ENCODE peak calls at places on chromosome 12, in eight cellular contexts. P is GM23338; J is ascending aorta; X is SK-N-SH; L is CD8-positive, alpha-beta memory T cell; Q is NT2/D1; Y is OCI-LY7; R is left lung. B is an unnamed sample.

GRCh38 chr12:57581802-57582201 is 9.2 kb upstream of the PIP4K2C start:
- DNase-seq in P (no peak), J (no peak), X (no peak), L (no peak), Q (no peak), Y (no peak), R (no peak), B (no peak)

GRCh38 chr12:80937391-80938238 is at the start of gene LIN7A:
- DNase-seq in P (peak; percentile 68), J (no peak), X (peak; percentile 33), L (no peak), Q (peak; percentile 23), Y (no peak), R (peak; percentile 48), B (no peak)

GRCh38 chr12:43968736-43969135 is 132.9 kb downstream of the TMEM117 start:
- DNase-seq in P (no peak), J (no peak), X (no peak), L (no peak), Q (no peak), Y (no peak), R (no peak), B (no peak)

GRCh38 chr12:103800252-103800771 is 40.7 kb downstream of the NT5DC3 start:
- DNase-seq in P (no peak), J (no peak), X (peak; percentile 24), L (no peak), Q (no peak), Y (no peak), R (peak; percentile 45), B (no peak)

GRCh38 chr12:102948941-102949352 is 8.5 kb upstream of the ASCL1 start:
- DNase-seq in P (peak; percentile 79), J (no peak), X (peak; percentile 61), L (peak; percentile 46), Q (no peak), Y (peak; percentile 40), R (no peak), B (peak; percentile 14)

GRCh38 chr12:74903522-74903921 is 306.1 kb downstream of the KCNC2 start:
- DNase-seq in P (peak; percentile 77), J (no peak), X (no peak), L (no peak), Q (peak; percentile 22), Y (peak; percentile 8), R (no peak), B (no peak)

GRCh38 chr12:56657416-56658379 is 11.9 kb upstream of the ATP5F1B start:
- DNase-seq in P (no peak), J (no peak), X (no peak), L (no peak), Q (no peak), Y (no peak), R (no peak), B (peak; percentile 28)

GRCh38 chr12:52891044-52891443 is 13.8 kb downstream of the KRT8 start:
- DNase-seq in P (no peak), J (no peak), X (no peak), L (no peak), Q (no peak), Y (no peak), R (no peak), B (no peak)

GRCh38 chr12:62581288-62582064 is 114.8 kb downstream of the MON2 start:
- DNase-seq in P (peak; percentile 71), J (no peak), X (peak; percentile 39), L (no peak), Q (peak; percentile 20), Y (peak; percentile 52), R (no peak), B (no peak)

GRCh38 chr12:112977641-112978040 is 678 bp upstream of the OAS2 start:
- DNase-seq in P (no peak), J (no peak), X (no peak), L (no peak), Q (no peak), Y (no peak), R (no peak), B (no peak)

GRCh38 chr12:1117970-1118563 is 127.0 kb downstream of the ERC1 start:
- DNase-seq in P (peak; percentile 79), J (no peak), X (peak; percentile 45), L (peak; percentile 54), Q (peak; percentile 92), Y (peak; percentile 81), R (peak; percentile 50), B (peak; percentile 71)

GRCh38 chr12:98896938-98897337 is 251.8 kb downstream of the APAF1 start:
- DNase-seq in P (peak; percentile 61), J (no peak), X (no peak), L (no peak), Q (no peak), Y (no peak), R (no peak), B (no peak)

GRCh38 chr12:40016960-40017359 is 88.9 kb downstream of the SLC2A13 start:
- DNase-seq in P (no peak), J (no peak), X (no peak), L (no peak), Q (no peak), Y (no peak), R (no peak), B (no peak)

GRCh38 chr12:53380797-53381738 is 1.1 kb downstream of the SP1 start:
- DNase-seq in P (peak; percentile 45), J (no peak), X (no peak), L (no peak), Q (no peak), Y (no peak), R (peak; percentile 40), B (no peak)

GRCh38 chr12:57454566-57455373 is at the start of gene INHBE:
- DNase-seq in P (peak; percentile 97), J (no peak), X (no peak), L (no peak), Q (no peak), Y (peak; percentile 58), R (no peak), B (no peak)

GRCh38 chr12:122501489-122501989 is 807 bp upstream of the ZCCHC8 start:
- DNase-seq in P (no peak), J (no peak), X (no peak), L (no peak), Q (no peak), Y (no peak), R (no peak), B (no peak)
- H3K4me3 ChIP-seq in P (peak overlapping the region; percentile 78), J (peak overlapping the region; percentile 78), X (peak overlapping the region; percentile 88), L (peak overlapping the region; percentile 97), Q (peak overlapping the region; percentile 81), Y (peak overlapping the region; percentile 81), R (no peak overlapping the region), B (peak overlapping the region; percentile 82)

DNA sequence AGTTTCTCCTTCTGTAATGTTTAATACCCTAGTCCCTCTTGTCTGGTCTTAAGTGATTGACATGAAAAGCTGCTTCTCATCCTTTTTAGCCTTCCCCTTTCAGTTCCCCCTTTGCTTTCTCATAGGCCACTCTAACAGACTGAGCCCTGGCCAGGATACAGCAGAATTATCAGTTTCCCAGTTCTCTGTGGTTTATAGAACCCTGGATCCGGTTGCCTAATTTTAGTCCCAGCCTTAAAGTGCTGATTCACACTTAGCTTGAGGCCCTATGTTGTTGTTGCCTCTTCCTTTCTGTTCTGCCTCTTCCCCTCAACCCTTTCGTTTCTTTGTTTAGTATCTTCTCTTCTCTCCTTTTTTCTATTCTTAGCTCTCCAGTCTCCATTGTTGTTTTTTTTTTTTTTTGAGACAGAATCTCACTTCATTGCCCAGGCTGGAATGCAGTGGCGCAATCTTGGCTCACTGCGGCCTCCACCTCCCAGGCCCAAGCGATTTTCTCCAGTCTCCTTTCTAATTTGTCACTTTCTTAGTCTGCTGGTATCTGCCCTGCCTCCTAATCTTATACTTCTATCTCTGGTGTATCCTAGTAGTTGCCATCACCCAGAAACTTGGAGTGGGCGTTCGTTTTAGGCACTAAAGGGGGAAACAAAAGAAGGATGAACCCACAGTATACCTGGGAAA is 2.9 kb upstream of the BIN2 start:
- DNase-seq in P (no peak), J (no peak), X (no peak), L (no peak), Q (no peak), Y (peak; percentile 76), R (no peak), B (no peak)
- H3K4me1 ChIP-seq in P (no peaks in the 10 kb centered on the region), J (no peaks in the 10 kb centered on the region), X (no peaks in the 10 kb centered on the region), L (peaks cover 55% of the 10 kb centered on the region), Q (peaks cover 11% of the 10 kb centered on the region), Y (peaks cover 53% of the 10 kb centered on the region), R (peaks cover 16% of the 10 kb centered on the region), B (peaks cover 84% of the 10 kb centered on the region)

DNA sequence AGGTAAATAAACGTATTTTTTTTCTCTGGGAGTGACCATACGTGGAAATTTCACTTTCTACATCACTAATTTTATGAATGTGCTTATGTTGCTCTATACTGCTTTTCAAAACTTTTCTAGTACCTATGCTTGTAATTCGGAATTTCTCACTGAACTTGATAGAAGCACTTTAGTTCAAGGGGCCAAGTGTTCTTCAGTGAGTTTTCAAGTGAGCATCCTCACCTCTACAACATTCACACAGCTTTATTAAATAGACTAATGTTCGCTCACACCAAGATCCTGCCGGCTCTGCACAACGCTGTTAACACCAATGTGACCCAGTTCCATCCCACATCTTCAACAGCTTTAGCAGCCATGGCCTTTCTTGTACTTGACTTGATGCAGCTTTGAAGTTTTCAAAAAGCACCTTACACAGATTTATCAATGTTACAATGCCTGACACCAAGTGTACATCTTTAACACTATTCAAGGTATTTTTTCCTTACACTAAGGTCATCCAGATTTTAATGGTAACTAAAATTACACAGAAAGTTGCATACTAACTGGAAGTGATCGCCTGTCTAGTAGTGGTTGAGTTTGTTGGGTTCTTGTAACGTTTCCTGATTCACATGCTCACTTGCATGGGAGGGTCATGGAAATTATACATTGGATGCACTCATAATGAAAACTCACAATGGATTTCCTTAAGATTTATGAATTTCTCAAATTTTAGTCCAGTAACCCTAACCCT is 4.5 kb downstream of the UBC start:
- DNase-seq in P (no peak), J (no peak), X (no peak), L (no peak), Q (no peak), Y (no peak), R (no peak), B (no peak)
- H3K4me3 ChIP-seq in P (no peak overlapping the region), J (peak overlapping the region; percentile 28), X (peak overlapping the region; percentile 61), L (no peak overlapping the region), Q (no peak overlapping the region), Y (no peak overlapping the region), R (no peak overlapping the region), B (peak overlapping the region; percentile 67)

GRCh38 chr12:95796982-95797289 is 6.4 kb upstream of the NTN4 start:
- DNase-seq in P (no peak), J (no peak), X (no peak), L (no peak), Q (no peak), Y (no peak), R (no peak), B (no peak)
- H3K4me1 ChIP-seq in P (peaks cover 9% of the 10 kb centered on the region), J (peaks cover 4% of the 10 kb centered on the region), X (no peaks in the 10 kb centered on the region), L (no peaks in the 10 kb centered on the region), Q (no peaks in the 10 kb centered on the region), Y (no peaks in the 10 kb centered on the region), R (no peaks in the 10 kb centered on the region), B (no peaks in the 10 kb centered on the region)

B was measured in CD4-positive, CD25-positive, alpha-beta regulatory T cell.